ENCODE peak calls at places on chromosomes 11 and 22, in seven cellular contexts. O, S, G, Z, N, U and Q are unnamed samples.

GRCh38 chr22:36055376-36056310 is 27.0 kb upstream of the RBFOX2 start:
- DNase-seq in G (no peak), S (no peak), O (peak; percentile 75), N (no peak), U (peak; percentile 76), Z (no peak), Q (no peak)

GRCh38 chr22:42217019-42217751 is 53.3 kb downstream of the TCF20 start:
- DNase-seq in N (no peak), O (no peak), U (no peak), G (no peak), S (no peak), Z (no peak), Q (no peak)

GRCh38 chr11:69705901-69706787 is 2.3 kb upstream of the FGF19 start:
- DNase-seq in N (no peak), Z (no peak), S (no peak), G (no peak), U (no peak), O (no peak), Q (no peak)

GRCh38 chr11:72233056-72233772 is 8.6 kb downstream of the INPPL1 start:
- DNase-seq in U (no peak), O (no peak), Z (no peak), G (no peak), N (no peak), S (no peak), Q (no peak)

GRCh38 chr11:31764186-31764730 is 46.9 kb downstream of the PAX6 start:
- DNase-seq in N (no peak), O (no peak), U (no peak), S (no peak), Z (no peak), G (no peak), Q (no peak)

GRCh38 chr11:104803770-104804169 is 94.5 kb downstream of the CASP12 start:
- DNase-seq in G (no peak), S (no peak), O (no peak), Z (no peak), N (no peak), U (no peak), Q (no peak)

GRCh38 chr11:10351768-10352641 is 47.1 kb downstream of the ADM start:
- DNase-seq in Z (no peak), O (no peak), N (no peak), G (peak; percentile 86), S (no peak), U (peak; percentile 89), Q (no peak)

GRCh38 chr22:36208162-36208765 is 6.7 kb upstream of the APOL4 start:
- DNase-seq in N (no peak), U (no peak), Z (no peak), G (no peak), S (no peak), O (no peak), Q (no peak)

GRCh38 chr11:78832226-78832947 is 257.7 kb upstream of the NARS2 start:
- DNase-seq in U (no peak), Z (no peak), N (no peak), O (no peak), S (no peak), G (no peak), Q (no peak)

GRCh38 chr11:102111787-102112653 is 1.8 kb downstream of the YAP1 start:
- DNase-seq in Z (no peak), N (no peak), G (peak; percentile 91), S (peak; percentile 65), U (peak; percentile 94), O (peak; percentile 85), Q (no peak)